ENCODE peak calls at places on chromosomes 12 and 14, in seven cellular contexts. P is stromal cell of bone marrow; M is brain microvascular endothelial cell; V is stimulated activated CD4-positive, alpha-beta T cell treated with anti-CD3 and anti-CD28 coated beads, TNF-alpha, amount 100 ng/mL, for 4 hours; Y is uterus; D is NB4; Z is fibroblast of the conjunctiva. C is an unnamed sample.

GRCh38 chr12:95102916-95103671 is 29.7 kb upstream of the NR2C1 start:
- DNase-seq in P (peak), M (peak), V (no peak), Y (no peak), D (peak), Z (peak), C (no peak)

GRCh38 chr12:52566847-52567291 is 6.8 kb downstream of the KRT74 start:
- DNase-seq in P (no peak), M (no peak), V (no peak), Y (no peak), D (no peak), Z (no peak), C (no peak)

GRCh38 chr14:57831981-57832380 is 33.9 kb downstream of the SLC35F4 start:
- DNase-seq in P (peak), M (no peak), V (no peak), Y (no peak), D (peak), Z (no peak), C (peak)

GRCh38 chr12:54998958-54999510 is 14.5 kb upstream of the TESPA1 start:
- DNase-seq in P (no peak), M (no peak), V (no peak), Y (no peak), D (peak), Z (no peak), C (no peak)

GRCh38 chr12:16389594-16389993 is 42.1 kb downstream of the MGST1 start:
- DNase-seq in P (peak), M (peak), V (no peak), Y (peak), D (peak), Z (peak), C (no peak)

GRCh38 chr12:54622463-54623183 is 12.1 kb downstream of the LACRT start:
- DNase-seq in P (no peak), M (no peak), V (no peak), Y (no peak), D (peak), Z (no peak), C (no peak)

GRCh38 chr12:39912211-39912980 is 193.5 kb downstream of the SLC2A13 start:
- DNase-seq in P (no peak), M (no peak), V (no peak), Y (no peak), D (no peak), Z (no peak), C (no peak)

GRCh38 chr14:24566318-24566717 is 9.7 kb downstream of the CTSG start:
- DNase-seq in P (no peak), M (no peak), V (no peak), Y (no peak), D (no peak), Z (no peak), C (no peak)

GRCh38 chr12:45572114-45572513 is 157.4 kb upstream of the ARID2 start:
- DNase-seq in P (no peak), M (no peak), V (no peak), Y (no peak), D (no peak), Z (no peak), C (no peak)

GRCh38 chr14:77918448-77918847 is 118.5 kb downstream of the ADCK1 start:
- DNase-seq in P (no peak), M (no peak), V (no peak), Y (no peak), D (no peak), Z (no peak), C (no peak)

GRCh38 chr14:53894456-53894855 is 62.2 kb downstream of the BMP4 start:
- DNase-seq in P (peak), M (peak), V (no peak), Y (no peak), D (no peak), Z (peak), C (no peak)

GRCh38 chr12:50589650-50590435 is 85.1 kb downstream of the DIP2B start:
- DNase-seq in P (no peak), M (peak), V (no peak), Y (no peak), D (peak), Z (no peak), C (no peak)

GRCh38 chr14:97994020-97994531 is 1196.9 kb downstream of the VRK1 start:
- DNase-seq in P (no peak), M (no peak), V (no peak), Y (no peak), D (no peak), Z (no peak), C (no peak)

GRCh38 chr12:16347391-16348298 is at the start of gene MGST1:
- DNase-seq in P (no peak), M (peak), V (no peak), Y (peak), D (peak), Z (peak), C (peak)

C was measured in H7.